ENCODE peak calls at places on chromosomes 12 and 14, in eight cellular contexts. D is mammary epithelial cell, P is WTC11, W is WERI-Rb-1, S is GM20000, V is AG10803, R is endothelial cell, T is lung. Y is an unnamed sample.

GRCh38 chr14:21106506-21107359 is 5.9 kb downstream of the TMEM253 start:
- DNase-seq in D (peak; percentile 67), S (peak; percentile 69), V (peak; percentile 67), R (peak; percentile 83), W (peak; percentile 87), T (peak; percentile 84), P (peak; percentile 85), Y (peak; percentile 56)

GRCh38 chr12:96483116-96483515 is 6.3 kb upstream of the CFAP54 start:
- DNase-seq in D (no peak), T (no peak), R (no peak), W (no peak), S (no peak), P (no peak), V (no peak), Y (no peak)

GRCh38 chr14:97107070-97107469 is 309.9 kb downstream of the VRK1 start:
- DNase-seq in P (no peak), R (no peak), W (no peak), S (no peak), T (no peak), V (peak; percentile 70), D (no peak), Y (no peak)

GRCh38 chr12:116880817-116881324 is 370 bp downstream of the HRK start:
- DNase-seq in T (no peak), R (peak; percentile 44), V (peak; percentile 32), D (peak; percentile 53), W (peak; percentile 52), S (peak; percentile 85), P (peak; percentile 71), Y (peak; percentile 61)

GRCh38 chr14:69298131-69299071 is 38.4 kb downstream of the GALNT16 start:
- DNase-seq in V (no peak), S (no peak), D (no peak), W (no peak), R (no peak), P (no peak), T (no peak), Y (no peak)

GRCh38 chr12:27575099-27575779 is 51.2 kb downstream of the PPFIBP1 start:
- DNase-seq in W (no peak), R (no peak), S (no peak), D (no peak), P (no peak), T (no peak), V (no peak), Y (no peak)

GRCh38 chr12:23482571-23482970 is 466.9 kb downstream of the SOX5 start:
- DNase-seq in D (no peak), W (no peak), T (no peak), P (no peak), R (no peak), V (no peak), S (no peak), Y (no peak)

GRCh38 chr14:67583711-67584644 is 16.1 kb downstream of the PIGH start:
- DNase-seq in R (peak; percentile 59), D (peak; percentile 32), T (no peak), P (peak; percentile 29), V (peak; percentile 42), S (peak; percentile 78), W (peak; percentile 51), Y (peak; percentile 32)

GRCh38 chr12:89230376-89231101 is 121.8 kb downstream of the DUSP6 start:
- DNase-seq in V (peak; percentile 38), D (peak; percentile 40), T (no peak), R (no peak), W (no peak), S (no peak), P (no peak), Y (no peak)

GRCh38 chr14:97379091-97379531 is 581.9 kb downstream of the VRK1 start:
- DNase-seq in T (no peak), R (no peak), S (no peak), V (no peak), P (no peak), D (no peak), W (no peak), Y (no peak)

GRCh38 chr12:53811606-53812005 is 59.8 kb upstream of the CISTR start:
- DNase-seq in R (no peak), D (no peak), P (no peak), T (no peak), S (no peak), W (no peak), V (no peak), Y (no peak)

GRCh38 chr12:47277972-47278448 is 198.3 kb upstream of the AMIGO2 start:
- DNase-seq in P (no peak), T (no peak), D (peak; percentile 91), S (no peak), R (no peak), W (no peak), V (peak; percentile 95), Y (no peak)

GRCh38 chr12:58896278-58896677 is 24.0 kb downstream of the LRIG3 start:
- DNase-seq in V (no peak), D (no peak), R (no peak), P (no peak), S (no peak), T (no peak), W (no peak), Y (no peak)

GRCh38 chr12:52656616-52657015 is 4.6 kb upstream of the KRT2 start:
- DNase-seq in W (no peak), D (no peak), R (no peak), P (no peak), T (no peak), S (no peak), V (no peak), Y (no peak)

GRCh38 chr14:28783593-28784143 is 17.1 kb downstream of the FOXG1 start:
- DNase-seq in S (no peak), P (no peak), D (no peak), V (no peak), R (no peak), T (no peak), W (no peak), Y (no peak)

GRCh38 chr14:95564060-95564459 is 29.2 kb downstream of the GLRX5 start:
- DNase-seq in P (no peak), D (no peak), V (peak; percentile 29), T (no peak), W (no peak), S (no peak), R (no peak), Y (no peak)

GRCh38 chr12:98955284-98955683 is 310.2 kb downstream of the APAF1 start:
- DNase-seq in S (peak; percentile 28), V (peak; percentile 1), W (peak; percentile 49), R (peak; percentile 65), P (peak; percentile 36), D (peak; percentile 36), T (no peak), Y (no peak)

GRCh38 chr12:120783197-120783596 is 57.6 kb downstream of the ACADS start:
- DNase-seq in P (no peak), T (no peak), R (no peak), S (no peak), W (no peak), V (peak; percentile 20), D (peak; percentile 48), Y (no peak)

GRCh38 chr12:74537126-74537706 is 419 bp upstream of the ATXN7L3B start:
- DNase-seq in S (peak; percentile 53), R (no peak), W (no peak), V (peak; percentile 63), D (peak; percentile 53), P (no peak), T (no peak), Y (no peak)

GRCh38 chr14:75732888-75733287 is 71.8 kb downstream of the TTLL5 start:
- DNase-seq in P (no peak), R (no peak), T (no peak), D (no peak), W (no peak), S (no peak), V (no peak), Y (no peak)
- TF ChIP-seq CTCF in P (no peak), R (no peak), T (no peak), D (no peak), W (no peak), S (no peak), V (no peak), Y (no peak)

GRCh38 chr14:76773956-76774355 is 12.7 kb downstream of the VASH1 start:
- DNase-seq in S (no peak), W (no peak), T (peak; percentile 27), D (no peak), P (no peak), V (no peak), R (no peak), Y (no peak)

GRCh38 chr14:76774471-76775158 is 13.3 kb downstream of the VASH1 start:
- DNase-seq in D (no peak), V (no peak), T (no peak), R (no peak), S (no peak), P (no peak), W (no peak), Y (no peak)

GRCh38 chr14:76771432-76771980 is 10.2 kb downstream of the VASH1 start:
- DNase-seq in R (no peak), S (no peak), P (no peak), V (no peak), D (no peak), W (no peak), T (no peak), Y (no peak)

GRCh38 chr14:76772300-76773187 is 11.3 kb downstream of the VASH1 start:
- DNase-seq in R (peak; percentile 71), V (no peak), P (no peak), W (no peak), T (peak; percentile 61), D (no peak), S (no peak), Y (no peak)

DNA sequence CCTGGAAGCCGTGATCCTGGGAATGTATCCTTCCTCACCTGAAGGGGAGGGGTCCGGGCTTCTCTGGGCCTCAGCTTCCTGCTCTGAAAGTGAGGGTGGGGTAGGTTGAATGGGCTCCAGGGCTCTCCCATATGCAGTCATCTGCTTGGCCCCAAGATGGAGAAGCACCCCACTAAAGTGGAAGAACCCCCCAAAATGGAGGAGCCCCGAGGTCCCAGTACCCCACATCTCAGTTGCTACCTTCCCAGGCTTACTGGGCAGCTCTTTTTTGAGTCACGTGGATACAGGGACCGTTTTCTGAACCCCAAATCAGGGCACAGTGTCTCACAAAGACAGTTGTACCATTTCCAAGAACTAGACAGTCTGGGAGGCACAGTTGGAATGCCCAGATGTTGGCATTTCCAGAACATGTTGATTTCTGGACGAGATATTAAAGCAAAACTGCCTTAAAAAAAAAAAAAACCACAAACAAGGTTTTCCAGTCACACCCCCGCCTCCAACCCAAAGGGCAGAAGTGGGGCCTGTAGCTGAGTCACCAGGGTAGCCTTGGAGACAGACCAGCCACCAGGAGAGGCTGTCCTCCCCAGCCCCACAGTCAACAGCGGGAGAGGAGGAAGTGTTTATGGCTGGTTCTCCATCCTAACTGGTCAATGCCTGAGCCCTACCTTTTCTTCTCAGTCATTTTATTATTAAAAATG is 12.1 kb downstream of the VASH1 start:
- DNase-seq in D (peak; percentile 74), V (peak; percentile 78), S (no peak), R (no peak), T (peak; percentile 59), P (no peak), W (no peak), Y (no peak)
- TF ChIP-seq CTCF in D (peak; percentile 10), V (peak; percentile 8), S (no peak), R (no peak), T (no peak), P (no peak), W (no peak), Y (no peak)

GRCh38 chr12:22084852-22085251 is 38.8 kb downstream of the CMAS start:
- DNase-seq in W (no peak), R (no peak), T (no peak), S (no peak), D (no peak), V (no peak), P (no peak), Y (no peak)
- TF ChIP-seq CTCF in W (no peak), R (no peak), T (no peak), S (no peak), D (no peak), V (no peak), P (no peak), Y (no peak)

GRCh38 chr12:106282457-106283097 is 20.0 kb upstream of the TCP11L2 start:
- DNase-seq in P (peak; percentile 30), W (peak; percentile 48), D (peak; percentile 63), S (peak; percentile 61), T (peak; percentile 61), V (peak; percentile 65), R (peak; percentile 48), Y (no peak)
- TF ChIP-seq CTCF in P (peak; percentile 72), W (peak; percentile 59), D (peak; percentile 83), S (peak; percentile 54), T (peak; percentile 54), V (peak; percentile 78), R (peak; percentile 96), Y (peak; percentile 81)

Y was measured in progenitor cell of endocrine pancreas.